ENCODE peak calls at places on chromosomes 11 and 22, in eight cellular contexts. A, S, M, K, P, F, J and C are unnamed samples.

GRCh38 chr22:39514373-39514973 is 5.9 kb upstream of the ATF4 start:
- DNase-seq in A (peak), S (peak), M (peak), K (no peak), P (no peak), F (no peak), J (no peak), C (no peak)

GRCh38 chr11:102950622-102951081 is 4.9 kb downstream of the MMP13 start:
- DNase-seq in A (no peak), S (no peak), M (no peak), K (no peak), P (no peak), F (no peak), J (no peak), C (no peak)

GRCh38 chr11:63710476-63711217 is 29.3 kb downstream of the RTN3 start:
- DNase-seq in A (no peak), S (no peak), M (no peak), K (no peak), P (no peak), F (no peak), J (no peak), C (no peak)

GRCh38 chr11:131889760-131890620 is 519.6 kb downstream of the NTM start:
- DNase-seq in A (no peak), S (no peak), M (no peak), K (peak), P (peak), F (no peak), J (no peak), C (no peak)

GRCh38 chr11:16607675-16608644 is 130.5 kb upstream of the C11orf58 start:
- DNase-seq in A (peak), S (peak), M (peak), K (no peak), P (peak), F (no peak), J (no peak), C (peak)

GRCh38 chr11:3022300-3022967 is 30.3 kb upstream of the NAP1L4 start:
- DNase-seq in A (no peak), S (no peak), M (no peak), K (no peak), P (no peak), F (no peak), J (no peak), C (no peak)

GRCh38 chr11:123570939-123571590 is 83.4 kb downstream of the SCN3B start:
- DNase-seq in A (no peak), S (no peak), M (no peak), K (no peak), P (no peak), F (no peak), J (no peak), C (no peak)

GRCh38 chr11:113877673-113878060 is 2.3 kb upstream of the USP28 start:
- DNase-seq in A (no peak), S (no peak), M (no peak), K (no peak), P (no peak), F (no peak), J (no peak), C (no peak)

GRCh38 chr11:73331138-73331916 is 23.3 kb downstream of the ARHGEF17 start:
- DNase-seq in A (peak), S (peak), M (no peak), K (peak), P (peak), F (no peak), J (no peak), C (no peak)

GRCh38 chr11:63670077-63670737 is 969 bp downstream of the ATL3 start:
- DNase-seq in A (no peak), S (no peak), M (no peak), K (no peak), P (no peak), F (no peak), J (no peak), C (no peak)

GRCh38 chr11:1177020-1177770 is 19.4 kb downstream of the MUC5AC start:
- DNase-seq in A (no peak), S (peak), M (no peak), K (no peak), P (no peak), F (no peak), J (no peak), C (no peak)

GRCh38 chr22:41825376-41825775 is 7.5 kb upstream of the SREBF2 start:
- DNase-seq in A (no peak), S (peak), M (no peak), K (no peak), P (no peak), F (no peak), J (no peak), C (no peak)

GRCh38 chr11:95358516-95359322 is 127.7 kb upstream of the SESN3 start:
- DNase-seq in A (no peak), S (no peak), M (no peak), K (no peak), P (no peak), F (no peak), J (no peak), C (no peak)

GRCh38 chr11:114102993-114103896 is 43.7 kb downstream of the ZBTB16 start:
- DNase-seq in A (no peak), S (no peak), M (no peak), K (no peak), P (no peak), F (no peak), J (no peak), C (no peak)

GRCh38 chr11:93213622-93214021 is 15.8 kb upstream of the SLC36A4 start:
- DNase-seq in A (no peak), S (no peak), M (no peak), K (no peak), P (no peak), F (no peak), J (no peak), C (no peak)

GRCh38 chr11:109783017-109783416 is 310.2 kb upstream of the ZC3H12C start:
- DNase-seq in A (no peak), S (no peak), M (no peak), K (no peak), P (no peak), F (no peak), J (no peak), C (no peak)

GRCh38 chr11:8095831-8096522 is 15.0 kb downstream of the TUB start:
- DNase-seq in A (no peak), S (no peak), M (no peak), K (no peak), P (no peak), F (no peak), J (no peak), C (peak)

GRCh38 chr11:22666700-22667439 is 459 bp downstream of the GAS2 start:
- DNase-seq in A (peak), S (peak), M (no peak), K (no peak), P (peak), F (no peak), J (no peak), C (peak)

GRCh38 chr11:127962416-127962815 is 624.9 kb downstream of the ETS1 start:
- DNase-seq in A (no peak), S (no peak), M (no peak), K (no peak), P (no peak), F (no peak), J (no peak), C (no peak)

GRCh38 chr22:37406836-37407235 is 20.4 kb downstream of the ELFN2 start:
- DNase-seq in A (no peak), S (no peak), M (peak), K (no peak), P (no peak), F (no peak), J (no peak), C (no peak)

GRCh38 chr11:65789230-65790103 is 2.6 kb downstream of the OVOL1 start:
- DNase-seq in A (no peak), S (no peak), M (no peak), K (no peak), P (no peak), F (no peak), J (no peak), C (no peak)

GRCh38 chr22:45889093-45889538 is 87.8 kb downstream of the WNT7B start:
- DNase-seq in A (no peak), S (peak), M (no peak), K (no peak), P (no peak), F (no peak), J (no peak), C (peak)

GRCh38 chr11:27611390-27611789 is 88.9 kb downstream of the BDNF start:
- DNase-seq in A (no peak), S (no peak), M (no peak), K (no peak), P (no peak), F (no peak), J (no peak), C (no peak)

GRCh38 chr22:38981005-38981658 is 1.0 kb upstream of the APOBEC3B start:
- DNase-seq in A (no peak), S (no peak), M (peak), K (no peak), P (peak), F (no peak), J (no peak), C (no peak)

GRCh38 chr11:6565988-6566703 is 37.3 kb downstream of the RRP8 start:
- DNase-seq in A (no peak), S (no peak), M (no peak), K (no peak), P (no peak), F (no peak), J (no peak), C (peak)